ENCODE peak calls at places on chromosome 19, in nine cellular contexts. T is A549, P is AG04450, V is PC-9, G is coronary artery, B is left lung, W is Peyer's patch, X is caudate nucleus, J is testis. Q is an unnamed sample.

GRCh38 chr19:57648336-57649003 is 15.5 kb downstream of the ZNF211 start:
- DNase-seq in T (no peak), P (no peak), V (no peak), G (no peak), B (no peak), W (no peak), X (no peak), J (peak; percentile 55), Q (no peak)

GRCh38 chr19:17125052-17125727 is 49.6 kb downstream of the MYO9B start:
- DNase-seq in T (no peak), P (no peak), V (no peak), G (no peak), B (no peak), W (no peak), X (no peak), J (no peak), Q (no peak)

GRCh38 chr19:19342086-19343015 is 21.7 kb downstream of the MAU2 start:
- DNase-seq in T (peak; percentile 76), P (peak; percentile 8), V (peak; percentile 51), G (no peak), B (peak; percentile 57), W (peak; percentile 37), X (peak; percentile 30), J (peak; percentile 74), Q (peak; percentile 77)

GRCh38 chr19:3458595-3459284 is 21.6 kb downstream of the SMIM24 start:
- DNase-seq in T (no peak), P (no peak), V (no peak), G (no peak), B (peak; percentile 66), W (no peak), X (no peak), J (peak; percentile 67), Q (no peak)

GRCh38 chr19:45187421-45188100 is 9.0 kb downstream of the BLOC1S3 start:
- DNase-seq in T (peak; percentile 49), P (no peak), V (no peak), G (no peak), B (no peak), W (no peak), X (no peak), J (no peak), Q (no peak)

GRCh38 chr19:40862785-40863184 is 12.5 kb upstream of the CYP2A6 start:
- DNase-seq in T (no peak), P (no peak), V (peak; percentile 96), G (no peak), B (no peak), W (no peak), X (no peak), J (no peak), Q (no peak)

GRCh38 chr19:17041994-17042393 is 15.4 kb upstream of the CPAMD8 start:
- DNase-seq in T (no peak), P (no peak), V (no peak), G (no peak), B (no peak), W (no peak), X (no peak), J (no peak), Q (no peak)

GRCh38 chr19:20167020-20167644 is at the start of gene ZNF486:
- DNase-seq in T (no peak), P (peak; percentile 91), V (peak; percentile 94), G (peak; percentile 97), B (peak; percentile 94), W (peak; percentile 99), X (peak; percentile 92), J (peak; percentile 99), Q (peak; percentile 85)

GRCh38 chr19:2207991-2208860 is 27.9 kb downstream of the PLEKHJ1 start:
- DNase-seq in T (no peak), P (no peak), V (no peak), G (no peak), B (no peak), W (peak; percentile 74), X (no peak), J (peak; percentile 69), Q (no peak)

GRCh38 chr19:29442910-29443309 is 82.9 kb upstream of the VSTM2B start:
- DNase-seq in T (no peak), P (no peak), V (no peak), G (no peak), B (no peak), W (no peak), X (no peak), J (peak; percentile 5), Q (no peak)

GRCh38 chr19:15116856-15117255 is 9.7 kb downstream of the SYDE1 start:
- DNase-seq in T (no peak), P (no peak), V (no peak), G (no peak), B (no peak), W (no peak), X (no peak), J (no peak), Q (no peak)

GRCh38 chr19:6667114-6667627 is 2.8 kb downstream of the TNFSF14 start:
- DNase-seq in T (no peak), P (no peak), V (peak; percentile 89), G (no peak), B (peak; percentile 52), W (no peak), X (no peak), J (no peak), Q (peak; percentile 71)

GRCh38 chr19:17579523-17580244 is 24.2 kb downstream of the COLGALT1 start:
- DNase-seq in T (peak; percentile 73), P (no peak), V (peak; percentile 81), G (no peak), B (peak; percentile 53), W (peak; percentile 45), X (no peak), J (peak; percentile 66), Q (no peak)

GRCh38 chr19:11446652-11447301 is 11.3 kb downstream of the PRKCSH start:
- DNase-seq in T (peak; percentile 70), P (no peak), V (no peak), G (no peak), B (no peak), W (peak; percentile 37), X (peak; percentile 83), J (no peak), Q (no peak)

GRCh38 chr19:40661616-40662015 is 28.8 kb downstream of the NUMBL start:
- DNase-seq in T (no peak), P (no peak), V (no peak), G (no peak), B (no peak), W (no peak), X (no peak), J (no peak), Q (no peak)

GRCh38 chr19:2064395-2064787 is 13.3 kb upstream of the MKNK2 start:
- DNase-seq in T (no peak), P (no peak), V (no peak), G (no peak), B (no peak), W (no peak), X (no peak), J (no peak), Q (no peak)

GRCh38 chr19:46913198-46913851 is 52.5 kb downstream of the ARHGAP35 start:
- DNase-seq in T (no peak), P (no peak), V (no peak), G (no peak), B (no peak), W (no peak), X (no peak), J (no peak), Q (no peak)
- H3K27ac ChIP-seq in T (peak overlapping the region; percentile 62), P (no peak overlapping the region), V (peak overlapping the region; percentile 82), G (no peak overlapping the region), B (peak overlapping the region; percentile 38), W (no peak overlapping the region), X (peak overlapping the region; percentile 50), J (peak overlapping the region; percentile 34), Q (no peak overlapping the region)

DNA sequence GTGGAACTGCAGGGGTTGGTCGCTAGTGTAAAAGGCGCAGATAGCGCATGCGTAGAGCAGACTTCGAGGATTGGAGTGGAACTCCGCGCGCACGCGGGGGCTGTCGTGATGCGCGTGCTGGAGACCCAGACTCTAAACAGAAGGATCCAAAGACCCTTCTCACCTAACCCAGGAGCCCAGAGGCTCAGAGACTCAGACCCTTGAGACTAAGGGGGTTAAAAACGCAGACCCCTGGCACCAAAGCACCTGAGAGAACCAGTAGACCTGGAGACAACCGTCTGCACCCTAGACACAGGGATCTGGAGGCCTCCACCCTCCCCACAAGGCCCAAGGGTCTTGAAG is 567 bp upstream of the CTU1 start:
- DNase-seq in T (no peak), P (no peak), V (no peak), G (no peak), B (no peak), W (no peak), X (peak; percentile 76), J (no peak), Q (no peak)
- H3K27ac ChIP-seq in T (peak overlapping the region; percentile 70), P (no peak overlapping the region), V (no peak overlapping the region), G (peak overlapping the region; percentile 72), B (peak overlapping the region; percentile 86), W (no peak overlapping the region), X (peak overlapping the region; percentile 91), J (peak overlapping the region; percentile 20), Q (peak overlapping the region; percentile 11)

GRCh38 chr19:13544423-13544822 is 38.1 kb upstream of the CACNA1A start:
- DNase-seq in T (no peak), P (no peak), V (no peak), G (no peak), B (no peak), W (no peak), X (no peak), J (no peak), Q (no peak)
- H3K27ac ChIP-seq in T (no peak overlapping the region), P (no peak overlapping the region), V (no peak overlapping the region), G (no peak overlapping the region), B (no peak overlapping the region), W (no peak overlapping the region), X (no peak overlapping the region), J (no peak overlapping the region), Q (no peak overlapping the region)

GRCh38 chr19:8363803-8364771 is at the start of gene ANGPTL4:
- DNase-seq in T (peak; percentile 69), P (no peak), V (no peak), G (no peak), B (no peak), W (peak; percentile 31), X (peak; percentile 39), J (peak; percentile 77), Q (peak; percentile 89)

GRCh38 chr19:8366961-8367326 is 3.0 kb downstream of the ANGPTL4 start:
- DNase-seq in T (no peak), P (no peak), V (no peak), G (no peak), B (no peak), W (no peak), X (no peak), J (peak; percentile 41), Q (no peak)

GRCh38 chr19:8367327-8368001 is 3.5 kb downstream of the ANGPTL4 start:
- DNase-seq in T (no peak), P (peak; percentile 96), V (peak; percentile 89), G (peak; percentile 96), B (peak; percentile 84), W (peak; percentile 41), X (peak; percentile 58), J (peak; percentile 83), Q (peak; percentile 87)

GRCh38 chr19:8368136-8368535 is 4.2 kb downstream of the ANGPTL4 start:
- DNase-seq in T (no peak), P (no peak), V (no peak), G (no peak), B (no peak), W (no peak), X (no peak), J (no peak), Q (no peak)

DNA sequence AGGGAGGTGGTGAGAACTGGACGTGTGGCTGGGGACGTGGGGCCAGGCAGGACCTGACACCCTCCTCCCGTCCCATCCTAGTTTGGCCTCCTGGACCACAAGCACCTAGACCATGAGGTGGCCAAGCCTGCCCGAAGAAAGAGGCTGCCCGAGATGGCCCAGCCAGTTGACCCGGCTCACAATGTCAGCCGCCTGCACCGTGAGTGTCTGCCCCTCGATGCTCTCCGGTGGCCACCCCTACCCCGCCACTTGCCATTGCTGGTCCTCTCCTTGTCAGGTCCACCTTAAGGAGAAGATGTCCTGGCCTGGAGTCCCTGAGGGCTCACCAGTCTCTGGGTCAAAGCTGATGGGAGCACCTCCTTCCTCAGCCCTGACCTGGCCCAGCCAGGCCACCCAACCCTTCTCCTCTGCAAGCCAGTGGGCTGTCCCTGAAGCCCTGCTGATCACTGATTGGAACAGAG is 2.2 kb downstream of the ANGPTL4 start:
- DNase-seq in T (no peak), P (no peak), V (no peak), G (no peak), B (no peak), W (no peak), X (no peak), J (no peak), Q (no peak)
- H3K27ac ChIP-seq in T (no peak overlapping the region), P (no peak overlapping the region), V (no peak overlapping the region), G (peak overlapping the region; percentile 84), B (peak overlapping the region; percentile 41), W (peak overlapping the region; percentile 85), X (peak overlapping the region; percentile 36), J (peak overlapping the region; percentile 30), Q (peak overlapping the region; percentile 90)